ENCODE peak calls at places on chromosomes 7 and 10, in six cellular contexts. Q is H1, J is K562, I is HepG2, C is HCT116, X is GM12878. H is an unnamed sample.
A peak's percentile ranks its signal among the peaks of the same experiment; 100 is the strongest.

GRCh38 chr10:111546216-111546615 is 469.4 kb downstream of the ADRA2A start:
- DNase-seq in Q (no peak), J (no peak), I (no peak), C (no peak), X (no peak), H (no peak)

GRCh38 chr7:1617957-1618356 is 48.1 kb upstream of the PSMG3 start:
- DNase-seq in Q (no peak), J (no peak), I (no peak), C (no peak), X (no peak), H (no peak)

GRCh38 chr7:39589323-39590111 is 23.3 kb downstream of the YAE1 start:
- DNase-seq in Q (no peak), J (peak; percentile 92), I (no peak), C (peak; percentile 79), X (peak; percentile 45), H (peak; percentile 95)

GRCh38 chr10:114825513-114826253 is 4.1 kb downstream of the FHIP2A start:
- DNase-seq in Q (no peak), J (no peak), I (no peak), C (no peak), X (peak; percentile 55), H (no peak)

GRCh38 chr7:155711081-155711480 is 66.6 kb downstream of the RBM33 start:
- DNase-seq in Q (no peak), J (no peak), I (no peak), C (no peak), X (no peak), H (no peak)

GRCh38 chr10:15280462-15280861 is 90.6 kb downstream of the FAM171A1 start:
- DNase-seq in Q (no peak), J (no peak), I (no peak), C (no peak), X (no peak), H (no peak)

GRCh38 chr7:150945853-150946825 is 32.0 kb downstream of the KCNH2 start:
- DNase-seq in Q (no peak), J (no peak), I (no peak), C (no peak), X (no peak), H (no peak)

GRCh38 chr7:142879060-142879459 is 6.5 kb downstream of the TRPV6 start:
- DNase-seq in Q (no peak), J (no peak), I (no peak), C (no peak), X (no peak), H (no peak)

GRCh38 chr10:86506499-86506898 is 15.1 kb downstream of the WAPL start:
- DNase-seq in Q (no peak), J (no peak), I (no peak), C (no peak), X (no peak), H (no peak)

GRCh38 chr10:102208311-102209035 is 17.6 kb upstream of the ELOVL3 start:
- DNase-seq in Q (no peak), J (no peak), I (no peak), C (no peak), X (no peak), H (no peak)

GRCh38 chr7:95045236-95045923 is 138.0 kb downstream of the PPP1R9A start:
- DNase-seq in Q (peak; percentile 47), J (peak; percentile 5), I (peak; percentile 57), C (no peak), X (no peak), H (no peak)

GRCh38 chr10:33143160-33143728 is 185.2 kb upstream of the ITGB1 start:
- DNase-seq in Q (no peak), J (no peak), I (peak; percentile 42), C (no peak), X (no peak), H (no peak)

GRCh38 chr7:3112499-3113134 is 69.0 kb upstream of the CARD11 start:
- DNase-seq in Q (no peak), J (no peak), I (no peak), C (no peak), X (no peak), H (peak; percentile 44)

GRCh38 chr10:5841965-5842364 is 28.7 kb upstream of the GDI2 start:
- DNase-seq in Q (no peak), J (no peak), I (no peak), C (no peak), X (no peak), H (no peak)

GRCh38 chr10:10332786-10333185 is 684.9 kb upstream of the CELF2 start:
- DNase-seq in Q (no peak), J (no peak), I (no peak), C (no peak), X (no peak), H (no peak)

GRCh38 chr7:151816562-151817314 is 60.2 kb downstream of the PRKAG2 start:
- DNase-seq in Q (no peak), J (no peak), I (no peak), C (no peak), X (no peak), H (no peak)

GRCh38 chr10:74988055-74988773 is 123.2 kb upstream of the SAMD8 start:
- DNase-seq in Q (no peak), J (no peak), I (no peak), C (no peak), X (no peak), H (no peak)

GRCh38 chr10:113709221-113709838 is 29.6 kb downstream of the CASP7 start:
- DNase-seq in Q (no peak), J (no peak), I (no peak), C (no peak), X (no peak), H (no peak)

GRCh38 chr10:3623746-3624145 is 161.3 kb downstream of the KLF6 start:
- DNase-seq in Q (no peak), J (no peak), I (peak; percentile 4), C (no peak), X (peak; percentile 48), H (no peak)

GRCh38 chr10:62980697-62981495 is 152.2 kb upstream of the NRBF2 start:
- DNase-seq in Q (no peak), J (no peak), I (no peak), C (no peak), X (no peak), H (no peak)

GRCh38 chr10:71585579-71586092 is 133.9 kb downstream of the C10orf105 start:
- DNase-seq in Q (no peak), J (no peak), I (no peak), C (no peak), X (no peak), H (no peak)

GRCh38 chr7:113000316-113001020 is 86.2 kb downstream of the GPR85 start:
- DNase-seq in Q (no peak), J (no peak), I (no peak), C (no peak), X (no peak), H (no peak)

GRCh38 chr7:150811-151221 is 41.6 kb upstream of the FAM20C start:
- DNase-seq in Q (no peak), J (no peak), I (no peak), C (no peak), X (no peak), H (no peak)

GRCh38 chr7:13540429-13540828 is 449.0 kb downstream of the ETV1 start:
- DNase-seq in Q (no peak), J (no peak), I (no peak), C (no peak), X (no peak), H (no peak)

GRCh38 chr10:34384363-34384762 is 430.7 kb downstream of the PARD3 start:
- DNase-seq in Q (no peak), J (no peak), I (no peak), C (no peak), X (no peak), H (no peak)

GRCh38 chr10:10256860-10257259 is 760.8 kb upstream of the CELF2 start:
- DNase-seq in Q (no peak), J (no peak), I (no peak), C (no peak), X (no peak), H (no peak)

GRCh38 chr10:53843691-53844362 is 957.2 kb downstream of the PCDH15 start:
- DNase-seq in Q (no peak), J (no peak), I (no peak), C (no peak), X (no peak), H (no peak)

GRCh38 chr10:48490576-48491345 is 114.1 kb downstream of the ARHGAP22 start:
- DNase-seq in Q (peak; percentile 39), J (no peak), I (no peak), C (no peak), X (no peak), H (no peak)

DNA sequence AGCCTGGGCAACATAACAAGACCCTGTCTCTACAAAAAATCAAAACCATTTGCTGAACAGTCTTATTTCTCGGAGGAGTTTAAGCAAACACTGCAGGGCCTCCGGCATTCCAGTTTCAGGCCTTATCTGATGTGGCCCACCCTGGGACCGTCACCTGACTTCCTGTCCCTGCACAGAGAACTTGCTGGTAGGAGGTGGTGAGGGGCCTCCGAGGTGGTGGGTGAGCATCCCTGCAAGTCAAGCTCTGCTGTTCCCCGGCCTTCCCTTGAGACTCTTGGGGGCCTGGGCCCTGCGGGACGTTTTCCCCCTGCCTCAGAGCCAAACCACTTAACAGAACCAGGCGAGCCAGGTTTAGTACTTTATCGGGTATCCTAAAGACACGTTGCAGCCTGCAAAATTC is 44.5 kb upstream of the AP5Z1 start:
- DNase-seq in Q (no peak), J (no peak), I (no peak), C (no peak), X (no peak), H (no peak)
- TF ChIP-seq ZNF274 in Q (no peak), J (no peak), I (no peak), C (no peak), X (no peak), H (no peak)

GRCh38 chr7:44145419-44145968 is 4.4 kb upstream of the MYL7 start:
- DNase-seq in Q (peak; percentile 68), J (peak; percentile 9), I (no peak), C (no peak), X (no peak), H (no peak)
- H3K4me3 ChIP-seq in Q (peak overlapping the region; percentile 36), J (no peak overlapping the region), I (no peak overlapping the region), C (no peak overlapping the region), X (no peak overlapping the region), H (peak overlapping the region; percentile 57)

GRCh38 chr10:133555521-133555920 is 9.9 kb downstream of the SYCE1 start:
- DNase-seq in Q (no peak), J (no peak), I (no peak), C (no peak), X (no peak), H (no peak)

GRCh38 chr10:133554600-133554999 is 10.8 kb downstream of the SYCE1 start:
- DNase-seq in Q (no peak), J (no peak), I (no peak), C (no peak), X (no peak), H (no peak)

GRCh38 chr10:133564816-133565215 is 567 bp downstream of the SYCE1 start:
- DNase-seq in Q (no peak), J (no peak), I (no peak), C (no peak), X (no peak), H (no peak)

DNA sequence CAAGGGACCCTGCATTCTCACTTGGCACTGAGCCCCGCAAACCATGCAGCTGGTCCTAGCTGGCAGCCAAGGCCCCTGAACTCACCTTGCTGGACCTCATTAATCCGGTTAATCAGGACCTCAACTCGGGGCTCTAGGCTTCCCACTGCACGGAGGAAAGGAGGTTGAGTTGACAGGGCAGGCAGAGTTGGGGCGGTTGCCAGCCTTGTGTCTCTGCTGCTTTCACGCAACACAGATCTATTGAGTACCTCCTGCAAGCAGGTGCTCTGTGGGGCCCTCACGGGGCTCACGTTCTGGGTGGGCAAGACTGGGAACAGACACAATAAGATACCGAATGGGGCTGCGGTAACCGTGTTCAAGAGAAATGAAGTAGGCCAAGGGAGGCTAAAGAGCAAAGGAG is 6.2 kb downstream of the SYCE1 start:
- DNase-seq in Q (no peak), J (no peak), I (no peak), C (no peak), X (no peak), H (no peak)
- H3K9me3 ChIP-seq in Q (peaks cover 84% of the 10 kb centered on the region), J (no peaks in the 10 kb centered on the region), I (no peaks in the 10 kb centered on the region), C (no peaks in the 10 kb centered on the region), X (no peaks in the 10 kb centered on the region), H (no peaks in the 10 kb centered on the region)

GRCh38 chr10:70578371-70578947 is 24.1 kb downstream of the PRF1 start:
- DNase-seq in Q (no peak), J (peak; percentile 76), I (peak; percentile 68), C (peak; percentile 100), X (peak; percentile 95), H (no peak)
- TF ChIP-seq ZNF274 in Q (no peak), J (no peak), I (no peak), C (no peak), X (no peak), H (no peak)

H was measured in NT2/D1.